ENCODE peak calls at places on chromosome 21, in eight cellular contexts. D is GM23338, T is OCI-LY7, R is MM.1S, X is H1, A is HCT116, E is endothelial cell of umbilical vein, V is neuronal stem cell. Q is an unnamed sample.

GRCh38 chr21:33362044-33362555 is 37.3 kb downstream of the IFNAR1 start:
- DNase-seq in D (peak; percentile 92), T (peak; percentile 72), R (peak; percentile 63), X (peak; percentile 56), A (no peak), E (no peak), V (no peak), Q (no peak)

GRCh38 chr21:44805226-44805625 is 3.6 kb upstream of the UBE2G2 start:
- DNase-seq in D (no peak), T (no peak), R (no peak), X (no peak), A (no peak), E (no peak), V (no peak), Q (no peak)

GRCh38 chr21:8990326-8991087 is 1530.9 kb upstream of the TPTE start:
- DNase-seq in D (peak; percentile 80), T (no peak), R (no peak), X (no peak), A (no peak), E (no peak), V (no peak), Q (no peak)

GRCh38 chr21:17455028-17455353 is 57.9 kb upstream of the CXADR start:
- DNase-seq in D (peak; percentile 37), T (no peak), R (no peak), X (no peak), A (no peak), E (no peak), V (no peak), Q (no peak)

GRCh38 chr21:43020177-43020576 is 45.8 kb downstream of the PKNOX1 start:
- DNase-seq in D (no peak), T (no peak), R (no peak), X (no peak), A (no peak), E (no peak), V (no peak), Q (no peak)

GRCh38 chr21:43812139-43812821 is 22.9 kb downstream of the RRP1 start:
- DNase-seq in D (no peak), T (no peak), R (no peak), X (no peak), A (no peak), E (peak; percentile 26), V (no peak), Q (peak; percentile 82)

GRCh38 chr21:44789880-44790279 is 11.7 kb downstream of the UBE2G2 start:
- DNase-seq in D (no peak), T (no peak), R (no peak), X (no peak), A (no peak), E (no peak), V (no peak), Q (peak; percentile 21)

GRCh38 chr21:46661627-46662366 is 26.3 kb downstream of the PRMT2 start:
- DNase-seq in D (peak; percentile 35), T (no peak), R (no peak), X (no peak), A (no peak), E (no peak), V (no peak), Q (no peak)

GRCh38 chr21:16742116-16742515 is 770.7 kb upstream of the CXADR start:
- DNase-seq in D (no peak), T (no peak), R (no peak), X (no peak), A (no peak), E (no peak), V (no peak), Q (no peak)

GRCh38 chr21:29827236-29827635 is 112.6 kb downstream of the GRIK1 start:
- DNase-seq in D (no peak), T (no peak), R (no peak), X (no peak), A (no peak), E (no peak), V (no peak), Q (peak; percentile 11)

GRCh38 chr21:44706706-44707615 is 4.4 kb downstream of the TSPEAR start:
- DNase-seq in D (peak; percentile 52), T (no peak), R (no peak), X (no peak), A (no peak), E (no peak), V (no peak), Q (no peak)

GRCh38 chr21:29849735-29850176 is 90.0 kb downstream of the GRIK1 start:
- DNase-seq in D (peak; percentile 85), T (peak; percentile 70), R (peak; percentile 70), X (peak; percentile 33), A (no peak), E (peak; percentile 60), V (peak; percentile 57), Q (peak; percentile 23)

GRCh38 chr21:43211085-43212071 is 42.6 kb downstream of the CRYAA start:
- DNase-seq in D (peak; percentile 63), T (peak; percentile 20), R (no peak), X (no peak), A (peak; percentile 4), E (peak; percentile 56), V (no peak), Q (no peak)

GRCh38 chr21:33293136-33293535 is 27.0 kb downstream of the IL10RB start:
- DNase-seq in D (no peak), T (no peak), R (no peak), X (no peak), A (no peak), E (no peak), V (no peak), Q (no peak)

GRCh38 chr21:32386195-32386870 is 6.5 kb downstream of the URB1 start:
- DNase-seq in D (no peak), T (no peak), R (no peak), X (no peak), A (no peak), E (peak; percentile 59), V (no peak), Q (peak; percentile 85)

GRCh38 chr21:43976661-43977060 is 35.4 kb upstream of the TRAPPC10 start:
- DNase-seq in D (no peak), T (no peak), R (no peak), X (no peak), A (no peak), E (no peak), V (no peak), Q (no peak)

GRCh38 chr21:16509466-16509865 is 779.7 kb downstream of the USP25 start:
- DNase-seq in D (no peak), T (no peak), R (no peak), X (no peak), A (no peak), E (no peak), V (no peak), Q (no peak)

GRCh38 chr21:42616366-42617340 is 36.8 kb upstream of the PDE9A start:
- DNase-seq in D (no peak), T (no peak), R (no peak), X (no peak), A (no peak), E (no peak), V (no peak), Q (peak; percentile 12)

GRCh38 chr21:41377715-41378114 is 15.9 kb downstream of the MX2 start:
- DNase-seq in D (peak; percentile 21), T (no peak), R (no peak), X (no peak), A (no peak), E (no peak), V (no peak), Q (no peak)

GRCh38 chr21:29193907-29194306 is 63.5 kb downstream of the MAP3K7CL start:
- DNase-seq in D (no peak), T (no peak), R (no peak), X (no peak), A (no peak), E (no peak), V (no peak), Q (no peak)

GRCh38 chr21:28230559-28230958 is 762.1 kb downstream of the LTN1 start:
- DNase-seq in D (no peak), T (no peak), R (no peak), X (no peak), A (no peak), E (peak; percentile 49), V (no peak), Q (no peak)

GRCh38 chr21:42571391-42572150 is 57.9 kb downstream of the SLC37A1 start:
- DNase-seq in D (no peak), T (no peak), R (no peak), X (no peak), A (no peak), E (no peak), V (no peak), Q (no peak)

GRCh38 chr21:46125846-46126301 is 28.0 kb downstream of the COL6A2 start:
- DNase-seq in D (no peak), T (no peak), R (no peak), X (no peak), A (no peak), E (no peak), V (no peak), Q (no peak)

GRCh38 chr21:36858320-36858957 is 108.0 kb downstream of the HLCS start:
- DNase-seq in D (no peak), T (no peak), R (no peak), X (no peak), A (no peak), E (no peak), V (no peak), Q (no peak)
- H3K4me2 ChIP-seq in D (no peak overlapping the region), T (no peak overlapping the region), R (no peak overlapping the region), X (no peak overlapping the region), A (no peak overlapping the region), E (no peak overlapping the region), V (no peak overlapping the region), Q (no peak overlapping the region)

GRCh38 chr21:14833952-14834351 is 230.8 kb downstream of the NRIP1 start:
- DNase-seq in D (no peak), T (no peak), R (no peak), X (no peak), A (no peak), E (no peak), V (no peak), Q (no peak)
- H3K4me2 ChIP-seq in D (no peak overlapping the region), T (no peak overlapping the region), R (no peak overlapping the region), X (no peak overlapping the region), A (no peak overlapping the region), E (no peak overlapping the region), V (no peak overlapping the region), Q (no peak overlapping the region)

GRCh38 chr21:36113647-36114428 is 21.0 kb upstream of the CBR3 start:
- DNase-seq in D (no peak), T (no peak), R (peak; percentile 70), X (no peak), A (no peak), E (no peak), V (no peak), Q (no peak)
- H3K4me2 ChIP-seq in D (no peak overlapping the region), T (peak overlapping the region; percentile 73), R (no peak overlapping the region), X (no peak overlapping the region), A (no peak overlapping the region), E (no peak overlapping the region), V (no peak overlapping the region), Q (no peak overlapping the region)

DNA sequence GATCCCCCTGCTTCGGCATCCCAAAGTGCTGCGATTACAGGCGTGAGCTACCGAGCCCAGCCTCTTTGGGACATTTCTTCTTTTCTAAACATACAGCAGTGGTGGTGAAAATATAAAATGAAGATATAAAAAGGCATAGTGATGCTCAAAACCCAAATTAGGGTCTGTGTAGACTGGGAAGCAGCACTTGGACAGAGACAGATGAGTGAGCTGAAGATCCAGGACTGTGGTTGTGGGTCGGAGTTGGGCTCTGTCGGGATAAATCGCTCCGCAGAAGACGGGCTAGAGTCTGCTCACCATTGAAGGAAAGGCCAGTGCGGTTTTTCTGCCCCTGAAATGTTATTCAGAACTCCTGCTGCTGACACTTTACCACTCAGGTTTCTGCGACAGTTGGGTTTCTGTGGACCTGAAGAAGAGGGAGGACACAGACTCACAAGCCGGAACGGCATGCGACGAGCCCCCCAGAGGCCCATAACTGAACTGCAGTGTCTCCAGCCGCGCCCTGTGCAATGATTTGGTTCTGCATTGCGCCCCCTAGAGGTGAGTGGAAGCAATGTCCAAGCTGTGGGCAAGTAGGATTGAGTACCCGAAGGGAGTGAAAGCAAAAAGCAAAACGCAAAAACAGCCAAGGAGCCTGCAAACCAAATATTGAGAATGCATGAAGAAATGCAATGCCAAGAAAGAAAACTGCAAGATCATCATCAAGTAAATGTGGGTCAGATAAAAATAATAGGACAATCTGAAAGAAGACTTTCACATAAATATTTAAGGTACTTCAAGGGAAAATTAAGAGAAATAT is 66.6 kb downstream of the GABPA start:
- DNase-seq in D (peak; percentile 94), T (peak; percentile 86), R (peak; percentile 91), X (peak; percentile 83), A (peak; percentile 89), E (peak; percentile 82), V (peak; percentile 83), Q (peak; percentile 59)
- H3K4me2 ChIP-seq in D (no peak overlapping the region), T (peak overlapping the region; percentile 20), R (peak overlapping the region; percentile 40), X (peak overlapping the region; percentile 51), A (peak overlapping the region; percentile 40), E (peak overlapping the region; percentile 49), V (no peak overlapping the region), Q (no peak overlapping the region)